ENCODE peak calls at places on chromosomes 12 and 14, in eight cellular contexts. F is GM23248, T is dorsolateral prefrontal cortex, J is Karpas-422, A is cardiac muscle cell, O is uterus, V is MM.1S, N is bronchial epithelial cell. E is an unnamed sample.

GRCh38 chr12:51819851-51820720 is 28.4 kb downstream of the FIGNL2 start:
- DNase-seq in F (peak), T (peak), J (no peak), A (no peak), O (peak), V (no peak), N (no peak), E (no peak)

GRCh38 chr12:70180140-70180539 is 63.1 kb upstream of the CNOT2 start:
- DNase-seq in F (no peak), T (peak), J (no peak), A (no peak), O (no peak), V (no peak), N (no peak), E (no peak)

GRCh38 chr12:46571593-46571992 is 199.0 kb upstream of the SLC38A2 start:
- DNase-seq in F (no peak), T (no peak), J (no peak), A (no peak), O (no peak), V (no peak), N (no peak), E (no peak)

GRCh38 chr12:6946033-6946919 is 2.5 kb downstream of the C12orf57 start:
- DNase-seq in F (no peak), T (peak), J (peak), A (peak), O (no peak), V (peak), N (peak), E (peak)

GRCh38 chr12:89893972-89894706 is 185.5 kb upstream of the ATP2B1 start:
- DNase-seq in F (peak), T (no peak), J (no peak), A (peak), O (no peak), V (no peak), N (peak), E (no peak)

GRCh38 chr14:28652782-28653181 is 113.8 kb upstream of the FOXG1 start:
- DNase-seq in F (peak), T (no peak), J (no peak), A (no peak), O (no peak), V (no peak), N (peak), E (no peak)

GRCh38 chr14:106094654-106095189 is 568.3 kb downstream of the TMEM121 start:
- DNase-seq in F (no peak), T (no peak), J (peak), A (no peak), O (no peak), V (no peak), N (no peak), E (no peak)

GRCh38 chr14:38211258-38211735 is 3.6 kb downstream of the SSTR1 start:
- DNase-seq in F (peak), T (no peak), J (no peak), A (peak), O (no peak), V (no peak), N (no peak), E (no peak)

GRCh38 chr12:30106204-30106603 is 322.5 kb upstream of the TMTC1 start:
- DNase-seq in F (no peak), T (no peak), J (no peak), A (peak), O (no peak), V (no peak), N (no peak), E (no peak)

GRCh38 chr14:101231828-101232227 is 328.3 kb upstream of the RTL1 start:
- DNase-seq in F (no peak), T (no peak), J (no peak), A (no peak), O (no peak), V (no peak), N (no peak), E (no peak)

GRCh38 chr14:67554341-67554740 is 21.3 kb downstream of the PLEKHH1 start:
- DNase-seq in F (no peak), T (no peak), J (no peak), A (no peak), O (no peak), V (no peak), N (no peak), E (no peak)

GRCh38 chr14:50351016-50351415 is 38.9 kb downstream of the DMAC2L start:
- DNase-seq in F (peak), T (no peak), J (no peak), A (no peak), O (no peak), V (no peak), N (no peak), E (no peak)

GRCh38 chr12:102050660-102051430 is 10.9 kb downstream of the WASHC3 start:
- DNase-seq in F (no peak), T (no peak), J (no peak), A (no peak), O (no peak), V (no peak), N (no peak), E (no peak)

GRCh38 chr12:92278378-92278828 is 132.8 kb upstream of the BTG1 start:
- DNase-seq in F (peak), T (no peak), J (no peak), A (peak), O (peak), V (no peak), N (no peak), E (no peak)

GRCh38 chr12:52197371-52198231 is 5.8 kb upstream of the KRT80 start:
- DNase-seq in F (peak), T (peak), J (no peak), A (peak), O (no peak), V (no peak), N (no peak), E (no peak)

GRCh38 chr14:68627868-68628604 is 164.8 kb downstream of the ZFP36L1 start:
- DNase-seq in F (no peak), T (peak), J (peak), A (peak), O (no peak), V (no peak), N (peak), E (peak)

GRCh38 chr14:65077318-65077717 is 25.0 kb downstream of the MAX start:
- DNase-seq in F (no peak), T (no peak), J (no peak), A (no peak), O (no peak), V (peak), N (no peak), E (no peak)

GRCh38 chr12:3034067-3034750 is 43.0 kb upstream of the TSPAN9 start:
- DNase-seq in F (peak), T (peak), J (peak), A (peak), O (peak), V (peak), N (peak), E (no peak)
- H3K4me3 ChIP-seq in F (no peak), T (no peak), J (no peak), A (no peak), O (no peak), V (no peak), N (no peak), E (no peak)

GRCh38 chr12:125346361-125346760 is 281.1 kb downstream of the AACS start:
- DNase-seq in F (no peak), T (no peak), J (peak), A (no peak), O (no peak), V (peak), N (no peak), E (no peak)
- H3K4me3 ChIP-seq in F (no peak), T (no peak), J (no peak), A (no peak), O (no peak), V (no peak), N (no peak), E (no peak)

GRCh38 chr12:28711411-28711810 is 437.7 kb upstream of the FAR2 start:
- DNase-seq in F (no peak), T (no peak), J (no peak), A (no peak), O (no peak), V (no peak), N (no peak), E (no peak)
- H3K4me3 ChIP-seq in F (no peak), T (no peak), J (no peak), A (no peak), O (no peak), V (no peak), N (no peak), E (no peak)

GRCh38 chr14:70995671-70996070 is 88.4 kb downstream of the PCNX1 start:
- DNase-seq in F (peak), T (no peak), J (no peak), A (no peak), O (no peak), V (no peak), N (no peak), E (no peak)
- H3K4me3 ChIP-seq in F (no peak), T (no peak), J (no peak), A (no peak), O (no peak), V (no peak), N (no peak), E (no peak)

DNA sequence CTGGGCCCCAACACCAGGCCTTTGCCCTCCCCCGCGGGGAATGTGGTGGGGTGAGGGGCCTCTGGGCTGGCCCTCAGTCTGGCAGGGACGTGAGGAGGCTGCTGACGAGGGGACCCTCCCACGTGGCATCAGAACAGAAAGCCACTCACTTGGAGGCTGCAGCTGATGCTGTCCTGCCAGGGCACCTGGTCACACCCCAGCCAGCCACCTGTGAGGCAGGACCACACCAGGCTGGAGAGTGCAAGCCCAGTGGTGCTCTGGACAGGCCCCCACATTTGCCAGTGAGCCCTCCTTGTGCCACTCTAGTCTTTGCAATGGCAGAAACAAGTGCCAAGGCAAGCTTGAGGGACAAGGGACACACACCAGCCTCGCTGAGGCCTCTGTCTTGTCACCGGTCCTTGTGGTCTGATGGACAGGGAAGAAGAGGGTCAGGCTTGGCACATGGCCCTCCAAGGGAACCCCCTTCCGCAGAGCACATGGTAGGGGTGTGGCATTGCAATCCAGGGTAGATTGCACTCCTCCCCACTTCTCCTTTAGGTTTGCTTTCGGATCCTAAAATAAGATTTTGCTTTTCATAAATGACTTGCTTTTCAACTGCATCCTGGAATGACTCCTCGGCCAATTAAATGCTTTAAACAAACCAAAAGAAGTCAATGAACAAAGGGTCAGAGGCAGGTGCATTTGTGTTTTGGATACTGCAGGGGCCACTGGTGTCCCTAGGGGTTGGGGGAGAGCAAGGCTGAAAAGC is 53.7 kb downstream of the CCDC88C start:
- DNase-seq in F (no peak), T (no peak), J (peak), A (no peak), O (no peak), V (peak), N (no peak), E (no peak)
- H3K4me3 ChIP-seq in F (no peak), T (no peak), J (peak), A (no peak), O (no peak), V (no peak), N (no peak), E (no peak)

E was measured in CD4-positive, alpha-beta memory T cell.